ENCODE peak calls at places on chromosomes 7 and 10, in four cellular contexts. D is GM12878, R is HCT116, Y is K562. V is an unnamed sample.

GRCh38 chr7:149427096-149427680 is 33.7 kb downstream of the ZNF777 start:
- DNase-seq in D (no peak), R (no peak), Y (no peak), V (peak)

GRCh38 chr7:91953618-91954017 is 13.0 kb downstream of the AKAP9 start:
- DNase-seq in D (no peak), R (no peak), Y (peak), V (peak)

GRCh38 chr10:124523886-124524285 is 62.3 kb downstream of the LHPP start:
- DNase-seq in D (no peak), R (no peak), Y (no peak), V (no peak)

GRCh38 chr10:5460468-5461200 is 38.7 kb downstream of the CALML5 start:
- DNase-seq in D (no peak), R (no peak), Y (no peak), V (no peak)

GRCh38 chr10:78047314-78047891 is 13.7 kb downstream of the RPS24 start:
- DNase-seq in D (no peak), R (peak), Y (peak), V (peak)

GRCh38 chr10:43194266-43194665 is 56.0 kb downstream of the CSGALNACT2 start:
- DNase-seq in D (no peak), R (no peak), Y (no peak), V (peak)

GRCh38 chr10:7520496-7521485 is 110.0 kb upstream of the SFMBT2 start:
- DNase-seq in D (peak), R (no peak), Y (no peak), V (no peak)

GRCh38 chr7:34225193-34225592 is 319.9 kb downstream of the BMPER start:
- DNase-seq in D (no peak), R (no peak), Y (no peak), V (no peak)

GRCh38 chr10:97454330-97455036 is 8.5 kb downstream of the ZDHHC16 start:
- DNase-seq in D (no peak), R (no peak), Y (no peak), V (no peak)

GRCh38 chr7:56063500-56063881 is 595 bp upstream of the SUMF2 start:
- DNase-seq in D (no peak), R (no peak), Y (no peak), V (no peak)

GRCh38 chr7:139181404-139181803 is 49.6 kb upstream of the UBN2 start:
- DNase-seq in D (no peak), R (no peak), Y (peak), V (no peak)

GRCh38 chr7:26726051-26726450 is 138.3 kb downstream of the SKAP2 start:
- DNase-seq in D (no peak), R (no peak), Y (no peak), V (no peak)

GRCh38 chr10:34580643-34581042 is 234.5 kb downstream of the PARD3 start:
- DNase-seq in D (no peak), R (no peak), Y (no peak), V (no peak)

GRCh38 chr10:20748551-20748950 is 148.6 kb downstream of the NEBL start:
- DNase-seq in D (no peak), R (no peak), Y (no peak), V (no peak)

GRCh38 chr10:46106410-46107255 is 60.6 kb upstream of the MSMB start:
- DNase-seq in D (no peak), R (peak), Y (peak), V (peak)

GRCh38 chr7:116628971-116629586 is 42.9 kb upstream of the MET start:
- DNase-seq in D (no peak), R (no peak), Y (no peak), V (no peak)

GRCh38 chr10:96152437-96152836 is 22.3 kb downstream of the ZNF518A start:
- DNase-seq in D (no peak), R (no peak), Y (no peak), V (no peak)

GRCh38 chr7:28356619-28357018 is 55.7 kb upstream of the CREB5 start:
- DNase-seq in D (no peak), R (no peak), Y (no peak), V (peak)

GRCh38 chr10:13319166-13319565 is 19.3 kb upstream of the PHYH start:
- DNase-seq in D (no peak), R (no peak), Y (no peak), V (no peak)

GRCh38 chr10:42933454-42934340 is 143.2 kb upstream of the RET start:
- DNase-seq in D (no peak), R (no peak), Y (no peak), V (peak)

GRCh38 chr7:155735442-155736118 is 76.7 kb downstream of the SHH start:
- DNase-seq in D (no peak), R (no peak), Y (no peak), V (no peak)

GRCh38 chr10:1488970-1489548 is 248.3 kb downstream of the ADARB2 start:
- DNase-seq in D (peak), R (no peak), Y (no peak), V (no peak)

GRCh38 chr7:87608443-87608842 is 7.8 kb upstream of the ABCB1 start:
- DNase-seq in D (no peak), R (no peak), Y (no peak), V (no peak)
- TF ChIP-seq MAX in D (no peak), R (no peak), Y (no peak), V (no peak)

GRCh38 chr10:30366351-30366750 is 17.3 kb upstream of the MTPAP start:
- DNase-seq in D (no peak), R (no peak), Y (no peak), V (no peak)

GRCh38 chr10:30365278-30365677 is 16.2 kb upstream of the MTPAP start:
- DNase-seq in D (no peak), R (peak), Y (no peak), V (no peak)

GRCh38 chr10:30366829-30367228 is 17.8 kb upstream of the MTPAP start:
- DNase-seq in D (no peak), R (no peak), Y (no peak), V (no peak)

GRCh38 chr10:30365883-30366282 is 16.8 kb upstream of the MTPAP start:
- DNase-seq in D (no peak), R (no peak), Y (no peak), V (no peak)

GRCh38 chr10:30364391-30365268 is 15.6 kb upstream of the MTPAP start:
- DNase-seq in D (no peak), R (no peak), Y (no peak), V (no peak)
- TF ChIP-seq JUND in D (no peak), R (no peak), Y (no peak), V (no peak)

GRCh38 chr10:48626986-48627731 is 22.3 kb upstream of the ARHGAP22 start:
- DNase-seq in D (no peak), R (no peak), Y (no peak), V (no peak)

GRCh38 chr10:48625013-48625412 is 20.1 kb upstream of the ARHGAP22 start:
- DNase-seq in D (no peak), R (no peak), Y (no peak), V (no peak)

GRCh38 chr10:48620719-48621118 is 15.8 kb upstream of the ARHGAP22 start:
- DNase-seq in D (no peak), R (no peak), Y (no peak), V (no peak)

GRCh38 chr10:48623009-48623408 is 18.1 kb upstream of the ARHGAP22 start:
- DNase-seq in D (no peak), R (no peak), Y (no peak), V (no peak)

DNA sequence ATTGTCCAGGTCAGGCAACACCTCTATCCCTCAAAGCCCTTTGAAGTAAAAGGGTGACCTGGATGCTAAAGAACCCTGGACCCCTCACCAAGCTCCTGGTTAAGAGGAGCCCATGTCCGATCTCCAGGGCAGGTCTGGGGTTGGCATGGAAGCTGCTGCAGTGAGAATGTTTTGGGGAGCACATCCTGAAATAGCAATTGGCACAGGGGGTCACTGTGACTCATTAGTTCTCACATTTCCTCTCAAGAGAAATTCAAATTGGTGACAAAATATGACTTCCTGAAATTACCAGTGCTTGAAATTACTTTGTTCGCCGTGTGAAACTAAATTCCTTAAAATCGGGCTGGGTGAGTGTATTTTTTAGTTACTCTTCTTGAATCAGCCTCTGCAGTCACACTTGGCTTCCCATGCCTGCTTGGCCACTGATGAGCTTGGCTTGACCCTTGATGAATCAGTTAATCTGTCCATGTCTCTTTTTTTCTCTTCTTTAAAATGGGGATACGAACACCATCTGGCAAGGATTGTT is 18.8 kb upstream of the ARHGAP22 start:
- DNase-seq in D (no peak), R (no peak), Y (no peak), V (no peak)
- TF ChIP-seq MAX in D (no peak), R (no peak), Y (no peak), V (no peak)

GRCh38 chr10:93993782-93994668 is at the start of gene PLCE1:
- DNase-seq in D (no peak), R (no peak), Y (peak), V (peak)

GRCh38 chr10:93991101-93991500 is 2.6 kb upstream of the PLCE1 start:
- DNase-seq in D (no peak), R (no peak), Y (no peak), V (no peak)

GRCh38 chr10:93992400-93993030 is 1.2 kb upstream of the PLCE1 start:
- DNase-seq in D (no peak), R (no peak), Y (no peak), V (no peak)

GRCh38 chr10:93993414-93993781 is 333 bp upstream of the PLCE1 start:
- DNase-seq in D (no peak), R (no peak), Y (no peak), V (no peak)

DNA sequence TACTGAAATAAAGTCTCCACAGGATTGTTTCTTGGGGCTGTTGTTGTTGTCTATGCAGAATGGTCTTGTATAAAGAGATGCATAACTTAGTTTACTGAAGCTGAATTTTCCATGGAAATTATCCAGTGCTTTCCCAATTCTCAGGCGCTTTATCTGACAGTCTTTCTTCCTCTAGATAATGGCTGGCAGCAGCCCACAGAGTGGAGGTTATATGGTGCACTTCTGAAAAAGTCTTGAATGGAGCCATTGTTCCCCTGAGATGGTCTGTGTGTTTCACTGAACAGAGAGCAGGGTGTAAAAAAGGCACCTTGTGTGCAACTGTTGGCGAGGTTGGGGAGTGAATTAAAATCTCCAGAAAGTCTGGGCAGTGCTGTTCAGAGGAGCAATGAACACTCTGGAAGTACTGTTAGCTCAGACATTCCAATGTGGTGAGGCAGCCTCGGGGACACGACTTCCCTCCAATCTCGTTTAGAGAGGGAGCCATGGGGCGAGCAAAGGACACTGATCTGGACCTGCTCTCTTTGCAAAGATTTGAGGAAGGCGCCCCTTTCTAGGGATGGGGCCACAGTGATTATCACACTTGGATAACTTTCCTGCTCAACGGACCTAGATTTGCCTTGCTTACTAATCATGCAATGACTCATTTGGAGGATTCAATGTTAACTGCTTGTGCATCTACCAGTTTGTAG is 2.0 kb upstream of the PLCE1 start:
- DNase-seq in D (no peak), R (peak), Y (no peak), V (no peak)
- TF ChIP-seq JUND in D (no peak), R (peak), Y (no peak), V (peak)

GRCh38 chr7:131105803-131106680 is 221.6 kb upstream of the MKLN1 start:
- DNase-seq in D (no peak), R (no peak), Y (peak), V (peak)
- TF ChIP-seq MAX in D (no peak), R (no peak), Y (peak), V (peak)

GRCh38 chr7:66667023-66667728 is 38.5 kb downstream of the KCTD7 start:
- DNase-seq in D (no peak), R (no peak), Y (no peak), V (peak)
- TF ChIP-seq JUND in D (no peak), R (no peak), Y (no peak), V (no peak)

GRCh38 chr10:69965086-69965485 is 87.6 kb upstream of the MACROH2A2 start:
- DNase-seq in D (no peak), R (no peak), Y (no peak), V (no peak)

GRCh38 chr10:69969961-69970360 is 82.7 kb upstream of the MACROH2A2 start:
- DNase-seq in D (no peak), R (no peak), Y (no peak), V (no peak)

GRCh38 chr10:69972951-69973350 is 79.7 kb upstream of the MACROH2A2 start:
- DNase-seq in D (no peak), R (no peak), Y (no peak), V (no peak)

GRCh38 chr10:69965919-69966662 is 86.6 kb upstream of the MACROH2A2 start:
- DNase-seq in D (no peak), R (no peak), Y (no peak), V (no peak)

GRCh38 chr10:69968830-69969229 is 83.8 kb upstream of the MACROH2A2 start:
- DNase-seq in D (no peak), R (peak), Y (peak), V (peak)
- TF ChIP-seq MAX in D (no peak), R (no peak), Y (no peak), V (no peak)